ENCODE peak calls at places on chromosome 4, in seven cellular contexts. I, Y, P, F, S, M and L are unnamed samples.

GRCh38 chr4:81512945-81513584 is 41.4 kb upstream of the RASGEF1B start:
- DNase-seq in Y (no peak), P (no peak), F (no peak), I (no peak), S (no peak), M (no peak), L (no peak)

GRCh38 chr4:136136566-136136965 is 1395.7 kb downstream of the PCDH18 start:
- DNase-seq in S (no peak), Y (no peak), P (no peak), M (no peak), F (no peak), I (no peak), L (no peak)

GRCh38 chr4:90025248-90025647 is 101.9 kb upstream of the CCSER1 start:
- DNase-seq in F (peak), S (no peak), P (peak), M (peak), Y (no peak), I (no peak), L (no peak)

GRCh38 chr4:10706236-10706635 is 21.7 kb upstream of the CLNK start:
- DNase-seq in Y (no peak), F (peak), I (no peak), M (no peak), S (no peak), P (no peak), L (no peak)

GRCh38 chr4:25862411-25863346 is at the start of gene SEL1L3:
- DNase-seq in S (no peak), M (no peak), Y (no peak), P (peak), F (no peak), I (peak), L (no peak)

GRCh38 chr4:186722856-186723206 is 825 bp downstream of the FAT1 start:
- DNase-seq in I (no peak), M (no peak), Y (no peak), F (peak), S (no peak), P (peak), L (no peak)

GRCh38 chr4:3525532-3526430 is 6.4 kb downstream of the LRPAP1 start:
- DNase-seq in F (no peak), Y (no peak), M (no peak), I (no peak), P (no peak), S (peak), L (no peak)

GRCh38 chr4:2299794-2300193 is 37.9 kb upstream of the MXD4 start:
- DNase-seq in M (no peak), F (no peak), S (no peak), Y (no peak), P (no peak), I (no peak), L (no peak)

GRCh38 chr4:182582245-182582644 is 334.9 kb downstream of the DCTD start:
- DNase-seq in P (no peak), M (no peak), Y (no peak), I (no peak), F (no peak), S (no peak), L (no peak)

GRCh38 chr4:91127891-91128290 is 1000.7 kb downstream of the CCSER1 start:
- DNase-seq in P (no peak), Y (no peak), F (no peak), M (no peak), I (no peak), S (no peak), L (no peak)